ENCODE peak calls at places on chromosome 7, in nine cellular contexts. T, C, V, Y, P, K, L, D and R are unnamed samples. For H3K36me3, the result is how much of the 10 kb centered on the place peaks cover.

GRCh38 chr7:30285067-30285530 is 702 bp downstream of the ZNRF2 start:
- DNase-seq in T (peak), C (peak), V (no peak), Y (peak), P (peak), K (peak), L (peak), D (peak), R (no peak)

GRCh38 chr7:117837841-117838240 is 35.4 kb downstream of the CTTNBP2 start:
- DNase-seq in T (peak), C (no peak), V (no peak), Y (no peak), P (no peak), K (no peak), L (no peak), D (no peak), R (no peak)

GRCh38 chr7:148905093-148905666 is 21.1 kb upstream of the EZH2 start:
- DNase-seq in T (no peak), C (no peak), V (no peak), Y (no peak), P (no peak), K (no peak), L (no peak), D (no peak), R (no peak)

GRCh38 chr7:779480-779879 is 52.4 kb upstream of the PRKAR1B start:
- DNase-seq in T (no peak), C (peak), V (no peak), Y (no peak), P (no peak), K (no peak), L (no peak), D (no peak), R (no peak)

GRCh38 chr7:36040679-36041078 is 112.4 kb upstream of the EEPD1 start:
- DNase-seq in T (no peak), C (no peak), V (no peak), Y (no peak), P (no peak), K (no peak), L (no peak), D (no peak), R (no peak)

GRCh38 chr7:9204571-9204970 is 771.2 kb downstream of the NXPH1 start:
- DNase-seq in T (peak), C (no peak), V (no peak), Y (no peak), P (no peak), K (no peak), L (no peak), D (no peak), R (no peak)

GRCh38 chr7:5657901-5658300 is 123.6 kb downstream of the RNF216 start:
- DNase-seq in T (no peak), C (no peak), V (no peak), Y (no peak), P (no peak), K (no peak), L (no peak), D (no peak), R (no peak)

GRCh38 chr7:45255187-45255586 is 97.6 kb downstream of the RAMP3 start:
- DNase-seq in T (no peak), C (no peak), V (no peak), Y (no peak), P (no peak), K (no peak), L (no peak), D (no peak), R (no peak)

GRCh38 chr7:44964831-44965440 is 13.9 kb downstream of the MYO1G start:
- DNase-seq in T (peak), C (no peak), V (no peak), Y (peak), P (peak), K (no peak), L (no peak), D (no peak), R (peak)

GRCh38 chr7:5429857-5430611 is 6.4 kb upstream of the TNRC18 start:
- DNase-seq in T (peak), C (peak), V (no peak), Y (peak), P (peak), K (peak), L (peak), D (no peak), R (no peak)

GRCh38 chr7:15686957-15687644 is 618 bp upstream of the MEOX2 start:
- DNase-seq in T (peak), C (no peak), V (no peak), Y (no peak), P (no peak), K (peak), L (no peak), D (no peak), R (no peak)

GRCh38 chr7:22176791-22177412 is 180.1 kb downstream of the RAPGEF5 start:
- DNase-seq in T (no peak), C (no peak), V (no peak), Y (no peak), P (no peak), K (no peak), L (no peak), D (no peak), R (no peak)

GRCh38 chr7:79523426-79523825 is 70.0 kb upstream of the MAGI2 start:
- DNase-seq in T (no peak), C (no peak), V (no peak), Y (no peak), P (no peak), K (no peak), L (no peak), D (no peak), R (no peak)

GRCh38 chr7:142714375-142714774 is 34.9 kb upstream of the PRSS1 start:
- DNase-seq in T (no peak), C (no peak), V (no peak), Y (no peak), P (no peak), K (no peak), L (no peak), D (no peak), R (no peak)

GRCh38 chr7:113256883-113257531 is 138.7 kb upstream of the SMIM30 start:
- DNase-seq in T (no peak), C (no peak), V (no peak), Y (no peak), P (no peak), K (no peak), L (no peak), D (no peak), R (no peak)

GRCh38 chr7:84675633-84676034 is 481.0 kb upstream of the SEMA3A start:
- DNase-seq in T (no peak), C (no peak), V (no peak), Y (no peak), P (no peak), K (no peak), L (no peak), D (no peak), R (no peak)

GRCh38 chr7:76260171-76260703 is 42.2 kb upstream of the HSPB1 start:
- DNase-seq in T (peak), C (no peak), V (no peak), Y (no peak), P (peak), K (no peak), L (no peak), D (peak), R (no peak)

GRCh38 chr7:137874390-137874789 is 27.6 kb upstream of the DGKI start:
- DNase-seq in T (peak), C (no peak), V (no peak), Y (no peak), P (no peak), K (no peak), L (no peak), D (no peak), R (no peak)

GRCh38 chr7:121605297-121605640 is 209.2 kb upstream of the FAM3C start:
- DNase-seq in T (peak), C (no peak), V (no peak), Y (no peak), P (no peak), K (no peak), L (no peak), D (no peak), R (no peak)

GRCh38 chr7:130912910-130913720 is 179.1 kb upstream of the KLF14 start:
- DNase-seq in T (peak), C (peak), V (peak), Y (peak), P (peak), K (peak), L (peak), D (no peak), R (peak)
- H3K27ac ChIP-seq in T (peak), C (peak), V (peak), Y (peak), P (peak), K (peak), L (peak), D (no peak), R (peak)

GRCh38 chr7:19665399-19666008 is 43.3 kb downstream of the POLR1F start:
- DNase-seq in T (peak), C (no peak), V (no peak), Y (no peak), P (no peak), K (no peak), L (no peak), D (no peak), R (no peak)
- TF ChIP-seq CTCF in T (peak), C (peak), V (peak), Y (peak), P (peak), K (peak), L (peak), D (peak), R (peak)

GRCh38 chr7:33100770-33101169 is 8.4 kb downstream of the RP9 start:
- DNase-seq in T (no peak), C (no peak), V (no peak), Y (no peak), P (no peak), K (no peak), L (no peak), D (no peak), R (no peak)
- H3K36me3 ChIP-seq in T (under half), C (under half), V (under half), Y (half or more), P (under half), K (half or more), L (under half), D (under half), R (half or more)

GRCh38 chr7:151550601-151551286 is 31.0 kb upstream of the RHEB start:
- DNase-seq in T (peak), C (no peak), V (no peak), Y (no peak), P (no peak), K (no peak), L (no peak), D (peak), R (peak)

GRCh38 chr7:151549644-151550043 is 29.9 kb upstream of the RHEB start:
- DNase-seq in T (no peak), C (no peak), V (no peak), Y (no peak), P (no peak), K (no peak), L (no peak), D (no peak), R (no peak)

GRCh38 chr7:151551820-151552219 is 32.1 kb upstream of the RHEB start:
- DNase-seq in T (no peak), C (no peak), V (no peak), Y (no peak), P (no peak), K (no peak), L (no peak), D (no peak), R (no peak)

GRCh38 chr7:151553356-151553755 is 33.7 kb upstream of the RHEB start:
- DNase-seq in T (no peak), C (no peak), V (no peak), Y (no peak), P (no peak), K (no peak), L (no peak), D (peak), R (no peak)

GRCh38 chr7:151552352-151553028 is 32.8 kb upstream of the RHEB start:
- DNase-seq in T (peak), C (no peak), V (no peak), Y (no peak), P (no peak), K (peak), L (peak), D (peak), R (peak)
- H3K27ac ChIP-seq in T (no peak), C (peak), V (no peak), Y (no peak), P (no peak), K (peak), L (peak), D (no peak), R (peak)

GRCh38 chr7:128020161-128020560 is 11.1 kb downstream of the LRRC4 start:
- DNase-seq in T (no peak), C (no peak), V (no peak), Y (no peak), P (no peak), K (no peak), L (no peak), D (no peak), R (no peak)
- TF ChIP-seq CTCF in T (peak), C (no peak), V (peak), Y (no peak), P (no peak), K (no peak), L (no peak), D (no peak), R (peak)

DNA sequence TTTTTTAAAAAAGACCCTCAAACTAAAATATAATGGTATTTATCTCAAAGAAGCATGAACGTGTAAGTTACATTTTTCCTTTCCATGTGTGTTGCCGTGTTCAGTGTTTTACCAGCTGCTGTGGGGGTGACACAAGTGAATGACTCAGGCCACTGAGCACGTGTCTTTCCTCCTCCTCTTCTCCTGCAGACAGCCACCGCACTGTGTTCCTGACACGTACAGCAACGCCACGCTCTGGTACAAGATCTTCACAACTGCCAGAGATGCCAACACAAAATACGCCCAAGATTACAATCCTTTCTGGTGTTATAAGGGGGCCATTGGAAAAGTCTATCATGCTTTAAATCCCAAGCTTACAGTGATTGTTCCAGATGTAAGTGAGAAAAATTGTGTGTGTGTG is 29.7 kb downstream of the TMEM248 start:
- DNase-seq in T (no peak), C (no peak), V (no peak), Y (peak), P (no peak), K (no peak), L (no peak), D (no peak), R (no peak)
- H3K36me3 ChIP-seq in T (under half), C (under half), V (under half), Y (half or more), P (under half), K (half or more), L (under half), D (under half), R (half or more)

GRCh38 chr7:158263964-158264748 is 323.5 kb downstream of the PTPRN2 start:
- DNase-seq in T (peak), C (peak), V (no peak), Y (peak), P (no peak), K (no peak), L (peak), D (no peak), R (peak)
- H3K27ac ChIP-seq in T (peak), C (no peak), V (no peak), Y (no peak), P (no peak), K (no peak), L (peak), D (no peak), R (no peak)

DNA sequence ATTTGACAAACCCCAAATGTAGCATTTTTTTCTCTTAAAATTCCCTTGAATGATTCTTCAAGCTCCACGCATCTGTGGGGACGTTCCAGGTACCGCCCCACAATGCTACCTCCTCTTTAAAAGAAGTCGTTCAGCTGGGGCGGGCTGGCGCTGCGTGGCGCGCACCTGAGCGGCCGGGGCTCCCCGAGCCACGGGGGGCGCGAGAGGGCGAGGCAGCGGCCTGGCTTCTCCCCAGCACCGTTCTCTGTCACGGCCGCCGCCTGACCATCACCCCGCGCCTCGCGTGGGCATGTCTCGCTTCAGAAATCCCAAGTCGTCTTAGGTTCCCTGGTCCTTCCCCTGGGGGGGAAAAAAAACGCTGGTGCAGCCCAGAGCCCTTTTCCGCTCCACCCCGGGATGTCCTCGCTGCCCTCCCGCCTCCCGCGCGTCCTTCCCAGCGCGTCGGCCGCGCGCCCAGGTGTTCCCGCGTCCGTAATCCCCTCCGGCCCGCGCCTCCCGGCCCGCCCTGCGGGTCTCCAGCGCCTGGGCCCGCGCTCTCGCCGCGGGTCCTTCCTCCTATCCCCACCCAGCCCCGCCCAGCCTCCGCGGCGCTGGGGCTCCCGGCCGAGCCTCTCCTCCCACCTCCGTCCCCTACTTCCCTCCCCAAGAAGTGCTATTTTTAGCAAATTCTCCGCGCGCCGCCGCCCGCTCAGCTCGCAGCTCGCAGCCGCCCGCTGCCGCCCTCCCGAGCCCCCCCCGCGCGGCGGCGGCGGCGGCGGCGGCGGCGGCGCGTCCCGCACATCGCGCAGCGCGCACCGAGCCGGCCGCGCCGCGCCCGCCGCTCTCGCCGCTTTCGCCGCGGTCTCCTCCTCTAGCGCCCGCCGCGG is 58.8 kb upstream of the PRPS1L1 start:
- DNase-seq in T (peak), C (peak), V (no peak), Y (peak), P (peak), K (peak), L (peak), D (peak), R (peak)
- TF ChIP-seq CTCF in T (peak), C (no peak), V (peak), Y (no peak), P (no peak), K (peak), L (no peak), D (no peak), R (no peak)